ENCODE peak calls at places on chromosomes 1 and 21, in ten cellular contexts. One of them, this sample, is unnamed.
A peak's percentile ranks its signal among the peaks of the same experiment; 100 is the strongest.

GRCh38 chr1:217892750-217893149 is 261.6 kb downstream of the SPATA17 start:
- DNase-seq in suprapubic skin: no peak
- DNase-seq in IMR-90: no peak
- DNase-seq in MM.1S: no peak
- DNase-seq in left lung: no peak
- DNase-seq in transverse colon: no peak
- DNase-seq in CD8-positive, alpha-beta T cell: no peak
- DNase-seq in heart right ventricle: no peak
- DNase-seq in ovary: no peak
- DNase-seq in pancreas: no peak
- DNase-seq in this sample: no peak

GRCh38 chr1:234853906-234854647 is 244.1 kb upstream of the IRF2BP2 start:
- DNase-seq in suprapubic skin: no peak
- DNase-seq in IMR-90: peak; percentile 44
- DNase-seq in MM.1S: no peak
- DNase-seq in left lung: no peak
- DNase-seq in transverse colon: no peak
- DNase-seq in CD8-positive, alpha-beta T cell: no peak
- DNase-seq in heart right ventricle: no peak
- DNase-seq in ovary: no peak
- DNase-seq in pancreas: no peak
- DNase-seq in this sample: no peak

GRCh38 chr1:151809625-151810556 is 4.7 kb upstream of the LINGO4 start:
- DNase-seq in suprapubic skin: no peak
- DNase-seq in IMR-90: no peak
- DNase-seq in MM.1S: no peak
- DNase-seq in left lung: no peak
- DNase-seq in transverse colon: no peak
- DNase-seq in CD8-positive, alpha-beta T cell: no peak
- DNase-seq in heart right ventricle: no peak
- DNase-seq in ovary: no peak
- DNase-seq in pancreas: no peak
- DNase-seq in this sample: no peak

GRCh38 chr21:39422468-39423241 is 22.9 kb downstream of the LCA5L start:
- DNase-seq in suprapubic skin: no peak
- DNase-seq in IMR-90: no peak
- DNase-seq in MM.1S: no peak
- DNase-seq in left lung: no peak
- DNase-seq in transverse colon: no peak
- DNase-seq in CD8-positive, alpha-beta T cell: no peak
- DNase-seq in heart right ventricle: no peak
- DNase-seq in ovary: no peak
- DNase-seq in pancreas: no peak
- DNase-seq in this sample: no peak

GRCh38 chr1:37035828-37036666 is 1.7 kb upstream of the GRIK3 start:
- DNase-seq in suprapubic skin: no peak
- DNase-seq in IMR-90: no peak
- DNase-seq in MM.1S: no peak
- DNase-seq in left lung: no peak
- DNase-seq in transverse colon: no peak
- DNase-seq in CD8-positive, alpha-beta T cell: no peak
- DNase-seq in heart right ventricle: no peak
- DNase-seq in ovary: no peak
- DNase-seq in pancreas: no peak
- DNase-seq in this sample: no peak

GRCh38 chr1:236081546-236082227 is 16.8 kb upstream of the NID1 start:
- DNase-seq in suprapubic skin: no peak
- DNase-seq in IMR-90: no peak
- DNase-seq in MM.1S: no peak
- DNase-seq in left lung: no peak
- DNase-seq in transverse colon: no peak
- DNase-seq in CD8-positive, alpha-beta T cell: no peak
- DNase-seq in heart right ventricle: no peak
- DNase-seq in ovary: no peak
- DNase-seq in pancreas: no peak
- DNase-seq in this sample: no peak

GRCh38 chr1:51636765-51637522 is 20.1 kb downstream of the OSBPL9 start:
- DNase-seq in suprapubic skin: no peak
- DNase-seq in IMR-90: peak; percentile 91
- DNase-seq in MM.1S: no peak
- DNase-seq in left lung: no peak
- DNase-seq in transverse colon: peak; percentile 33
- DNase-seq in CD8-positive, alpha-beta T cell: no peak
- DNase-seq in heart right ventricle: no peak
- DNase-seq in ovary: peak; percentile 58
- DNase-seq in pancreas: no peak
- DNase-seq in this sample: peak; percentile 47

GRCh38 chr1:185375583-185375982 is 58.5 kb upstream of the IVNS1ABP start:
- DNase-seq in suprapubic skin: no peak
- DNase-seq in IMR-90: no peak
- DNase-seq in MM.1S: no peak
- DNase-seq in left lung: peak; percentile 61
- DNase-seq in transverse colon: no peak
- DNase-seq in CD8-positive, alpha-beta T cell: no peak
- DNase-seq in heart right ventricle: no peak
- DNase-seq in ovary: no peak
- DNase-seq in pancreas: no peak
- DNase-seq in this sample: peak; percentile 36

GRCh38 chr1:210770396-210770984 is 363.5 kb downstream of the KCNH1 start:
- DNase-seq in suprapubic skin: no peak
- DNase-seq in IMR-90: no peak
- DNase-seq in MM.1S: no peak
- DNase-seq in left lung: no peak
- DNase-seq in transverse colon: no peak
- DNase-seq in CD8-positive, alpha-beta T cell: no peak
- DNase-seq in heart right ventricle: no peak
- DNase-seq in ovary: no peak
- DNase-seq in pancreas: no peak
- DNase-seq in this sample: no peak

GRCh38 chr1:33170351-33171274 is 11.2 kb downstream of the TRIM62 start:
- DNase-seq in suprapubic skin: no peak
- DNase-seq in IMR-90: no peak
- DNase-seq in MM.1S: no peak
- DNase-seq in left lung: no peak
- DNase-seq in transverse colon: no peak
- DNase-seq in CD8-positive, alpha-beta T cell: no peak
- DNase-seq in heart right ventricle: peak; percentile 68
- DNase-seq in ovary: no peak
- DNase-seq in pancreas: no peak
- DNase-seq in this sample: no peak

GRCh38 chr1:240803151-240803550 is 191.2 kb upstream of the GREM2 start:
- DNase-seq in suprapubic skin: no peak
- DNase-seq in IMR-90: peak; percentile 79
- DNase-seq in MM.1S: no peak
- DNase-seq in left lung: no peak
- DNase-seq in transverse colon: no peak
- DNase-seq in CD8-positive, alpha-beta T cell: no peak
- DNase-seq in heart right ventricle: no peak
- DNase-seq in ovary: no peak
- DNase-seq in pancreas: no peak
- DNase-seq in this sample: no peak

GRCh38 chr1:157519451-157519850 is 32.9 kb downstream of the FCRL5 start:
- DNase-seq in suprapubic skin: no peak
- DNase-seq in IMR-90: no peak
- DNase-seq in MM.1S: no peak
- DNase-seq in left lung: no peak
- DNase-seq in transverse colon: no peak
- DNase-seq in CD8-positive, alpha-beta T cell: no peak
- DNase-seq in heart right ventricle: no peak
- DNase-seq in ovary: no peak
- DNase-seq in pancreas: no peak
- DNase-seq in this sample: no peak

GRCh38 chr1:196609114-196609737 is 986 bp upstream of the KCNT2 start:
- DNase-seq in suprapubic skin: no peak
- DNase-seq in IMR-90: peak; percentile 11
- DNase-seq in MM.1S: no peak
- DNase-seq in left lung: no peak
- DNase-seq in transverse colon: no peak
- DNase-seq in CD8-positive, alpha-beta T cell: no peak
- DNase-seq in heart right ventricle: peak; percentile 5
- DNase-seq in ovary: peak; percentile 46
- DNase-seq in pancreas: no peak
- DNase-seq in this sample: no peak

DNA sequence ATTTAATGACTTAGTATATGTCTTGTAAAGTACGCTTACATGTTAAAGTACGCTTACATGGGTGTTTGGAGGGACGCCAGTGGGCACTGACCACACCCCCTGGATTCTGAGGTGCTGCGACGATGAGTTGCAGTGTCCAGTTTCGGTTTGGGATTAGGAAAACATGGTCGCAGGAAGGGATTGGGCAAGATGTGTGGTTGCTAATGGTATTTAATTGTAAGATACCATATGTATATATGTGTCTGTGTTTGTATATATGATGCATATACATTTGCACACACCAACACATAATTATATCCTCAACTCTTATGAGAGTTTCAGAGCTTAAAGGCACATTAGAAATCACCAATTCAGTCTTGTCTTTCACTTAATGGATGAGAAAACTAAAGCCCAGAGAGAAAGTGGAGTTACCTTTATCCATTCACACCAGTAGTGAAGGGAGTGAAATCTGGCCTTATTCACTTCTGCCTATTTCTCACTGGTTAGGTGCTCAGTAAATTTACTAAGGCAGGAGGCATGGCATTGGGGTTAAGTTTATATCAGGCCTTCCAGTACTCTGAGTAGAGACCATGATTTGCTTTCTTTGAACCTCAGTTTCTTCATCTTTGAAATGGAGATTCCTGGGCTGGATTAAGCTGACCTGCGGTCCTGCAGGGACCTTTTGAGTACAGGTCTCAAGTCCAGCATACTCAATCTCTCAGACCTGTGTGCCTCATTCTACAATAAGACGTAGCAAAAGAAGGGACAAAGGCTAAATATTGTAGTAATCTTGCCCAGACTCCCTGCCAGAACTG is 1.1 kb downstream of the SMYD2 start:
- DNase-seq in suprapubic skin: no peak
- DNase-seq in IMR-90: peak; percentile 69
- DNase-seq in MM.1S: peak; percentile 24
- DNase-seq in left lung: peak; percentile 38
- DNase-seq in transverse colon: peak; percentile 52
- DNase-seq in CD8-positive, alpha-beta T cell: no peak
- DNase-seq in heart right ventricle: peak; percentile 46
- DNase-seq in ovary: peak; percentile 64
- DNase-seq in pancreas: peak; percentile 59
- DNase-seq in this sample: peak; percentile 70
- H3K27me3 ChIP-seq in suprapubic skin: no peaks in the 10 kb centered on the region
- H3K27me3 ChIP-seq in IMR-90: no peaks in the 10 kb centered on the region
- H3K27me3 ChIP-seq in MM.1S: no peaks in the 10 kb centered on the region
- H3K27me3 ChIP-seq in left lung: no peaks in the 10 kb centered on the region
- H3K27me3 ChIP-seq in transverse colon: no peaks in the 10 kb centered on the region
- H3K27me3 ChIP-seq in CD8-positive, alpha-beta T cell: no peaks in the 10 kb centered on the region
- H3K27me3 ChIP-seq in heart right ventricle: no peaks in the 10 kb centered on the region
- H3K27me3 ChIP-seq in ovary: no peaks in the 10 kb centered on the region
- H3K27me3 ChIP-seq in pancreas: no peaks in the 10 kb centered on the region
- H3K27me3 ChIP-seq in this sample: no peaks in the 10 kb centered on the region

GRCh38 chr1:15881961-15882360 is 34.5 kb downstream of the SPEN start:
- DNase-seq in suprapubic skin: no peak
- DNase-seq in IMR-90: no peak
- DNase-seq in MM.1S: no peak
- DNase-seq in left lung: no peak
- DNase-seq in transverse colon: no peak
- DNase-seq in CD8-positive, alpha-beta T cell: no peak
- DNase-seq in heart right ventricle: no peak
- DNase-seq in ovary: no peak
- DNase-seq in pancreas: no peak
- DNase-seq in this sample: no peak

GRCh38 chr1:15870421-15870820 is 22.9 kb downstream of the SPEN start:
- DNase-seq in suprapubic skin: no peak
- DNase-seq in IMR-90: peak; percentile 33
- DNase-seq in MM.1S: no peak
- DNase-seq in left lung: no peak
- DNase-seq in transverse colon: no peak
- DNase-seq in CD8-positive, alpha-beta T cell: no peak
- DNase-seq in heart right ventricle: no peak
- DNase-seq in ovary: no peak
- DNase-seq in pancreas: no peak
- DNase-seq in this sample: no peak

GRCh38 chr1:15876357-15876756 is 28.9 kb downstream of the SPEN start:
- DNase-seq in suprapubic skin: no peak
- DNase-seq in IMR-90: no peak
- DNase-seq in MM.1S: no peak
- DNase-seq in left lung: no peak
- DNase-seq in transverse colon: no peak
- DNase-seq in CD8-positive, alpha-beta T cell: no peak
- DNase-seq in heart right ventricle: no peak
- DNase-seq in ovary: no peak
- DNase-seq in pancreas: no peak
- DNase-seq in this sample: no peak
- TF ChIP-seq CTCF in suprapubic skin: no peak
- TF ChIP-seq CTCF in IMR-90: no peak
- TF ChIP-seq CTCF in MM.1S: no peak
- TF ChIP-seq CTCF in left lung: no peak
- TF ChIP-seq CTCF in transverse colon: no peak
- TF ChIP-seq CTCF in CD8-positive, alpha-beta T cell: no peak
- TF ChIP-seq CTCF in heart right ventricle: no peak
- TF ChIP-seq CTCF in ovary: no peak
- TF ChIP-seq CTCF in pancreas: no peak
- TF ChIP-seq CTCF in this sample: no peak

DNA sequence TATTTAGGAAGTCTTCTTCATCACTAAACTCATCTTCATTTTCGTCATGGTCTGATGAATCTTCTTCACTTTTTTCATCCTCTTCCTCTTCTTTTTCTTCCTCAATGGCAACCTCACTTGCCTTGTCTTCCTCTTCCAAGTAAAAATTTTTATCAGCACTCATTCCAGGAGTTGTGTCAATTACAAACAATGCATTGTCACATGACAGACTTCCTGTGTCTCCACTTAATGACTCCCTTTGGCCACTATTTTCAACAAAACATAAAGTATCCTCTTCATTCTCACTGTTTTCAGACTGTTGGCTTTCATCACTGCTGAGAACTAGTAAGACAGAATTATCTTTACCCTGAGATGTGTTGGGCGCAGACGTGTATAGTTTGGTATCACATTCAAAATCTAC is 2.7 kb downstream of the DNTTIP2 start:
- DNase-seq in suprapubic skin: no peak
- DNase-seq in IMR-90: no peak
- DNase-seq in MM.1S: no peak
- DNase-seq in left lung: no peak
- DNase-seq in transverse colon: no peak
- DNase-seq in CD8-positive, alpha-beta T cell: no peak
- DNase-seq in heart right ventricle: no peak
- DNase-seq in ovary: no peak
- DNase-seq in pancreas: no peak
- DNase-seq in this sample: no peak
- H3K4me3 ChIP-seq in suprapubic skin: no peak overlapping the region
- H3K4me3 ChIP-seq in IMR-90: no peak overlapping the region
- H3K4me3 ChIP-seq in MM.1S: no peak overlapping the region
- H3K4me3 ChIP-seq in left lung: peak overlapping the region; percentile 12
- H3K4me3 ChIP-seq in transverse colon: no peak overlapping the region
- H3K4me3 ChIP-seq in CD8-positive, alpha-beta T cell: no peak overlapping the region
- H3K4me3 ChIP-seq in heart right ventricle: no peak overlapping the region
- H3K4me3 ChIP-seq in ovary: no peak overlapping the region
- H3K4me3 ChIP-seq in pancreas: no peak overlapping the region
- H3K4me3 ChIP-seq in this sample: no peak overlapping the region

DNA sequence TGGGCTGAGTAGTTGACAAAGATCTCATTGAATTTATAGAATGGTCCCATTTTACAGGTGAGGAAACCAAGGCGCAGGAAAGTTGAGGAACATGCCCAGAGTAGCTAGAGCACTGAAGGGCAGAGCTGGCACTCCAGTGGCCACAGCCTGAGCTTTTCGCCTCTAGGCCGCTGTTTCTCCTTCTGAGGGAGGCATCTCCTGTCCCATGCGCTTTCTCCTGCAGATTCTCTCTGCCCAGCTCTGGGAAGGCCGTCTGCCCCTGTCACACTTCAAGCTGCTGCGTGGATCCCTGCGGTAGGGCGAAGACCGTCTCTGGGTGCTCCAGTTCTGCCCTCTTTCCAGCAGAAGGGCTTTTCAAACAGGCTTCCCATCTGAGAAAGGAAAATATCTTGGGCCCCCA is 159.9 kb downstream of the ACTL8 start:
- DNase-seq in suprapubic skin: peak; percentile 45
- DNase-seq in IMR-90: no peak
- DNase-seq in MM.1S: no peak
- DNase-seq in left lung: no peak
- DNase-seq in transverse colon: no peak
- DNase-seq in CD8-positive, alpha-beta T cell: no peak
- DNase-seq in heart right ventricle: no peak
- DNase-seq in ovary: no peak
- DNase-seq in pancreas: no peak
- DNase-seq in this sample: no peak
- H3K27me3 ChIP-seq in suprapubic skin: peaks cover 82% of the 10 kb centered on the region
- H3K27me3 ChIP-seq in IMR-90: peaks cover 24% of the 10 kb centered on the region
- H3K27me3 ChIP-seq in MM.1S: peaks cover 72% of the 10 kb centered on the region
- H3K27me3 ChIP-seq in left lung: peaks cover 91% of the 10 kb centered on the region
- H3K27me3 ChIP-seq in transverse colon: peaks cover 81% of the 10 kb centered on the region
- H3K27me3 ChIP-seq in CD8-positive, alpha-beta T cell: no peaks in the 10 kb centered on the region
- H3K27me3 ChIP-seq in heart right ventricle: no peaks in the 10 kb centered on the region
- H3K27me3 ChIP-seq in ovary: no peaks in the 10 kb centered on the region
- H3K27me3 ChIP-seq in pancreas: no peaks in the 10 kb centered on the region
- H3K27me3 ChIP-seq in this sample: no peaks in the 10 kb centered on the region

This sample was measured in ascending aorta.